ENCODE peak calls at places on chromosomes 2 and 18, in four cellular contexts. N is foreskin keratinocyte; T is activated CD4-positive, alpha-beta T cell treated with anti-CD3 and anti-CD28 coated beads for 48 hours; Z is uterus. B is an unnamed sample.

GRCh38 chr18:13447621-13448020 is 229.1 kb downstream of the LDLRAD4 start:
- DNase-seq in Z (no peak), T (no peak), N (no peak), B (no peak)

GRCh38 chr18:41842886-41843285 is 112.1 kb upstream of the PIK3C3 start:
- DNase-seq in T (no peak), Z (no peak), N (peak; percentile 39), B (no peak)

GRCh38 chr2:31957748-31958717 is 52.8 kb downstream of the MEMO1 start:
- DNase-seq in N (peak; percentile 51), T (no peak), Z (no peak), B (no peak)

GRCh38 chr2:99399063-99399462 is 61.9 kb downstream of the EIF5B start:
- DNase-seq in N (no peak), T (no peak), Z (no peak), B (no peak)

GRCh38 chr2:60486067-60486466 is 67.4 kb downstream of the BCL11A start:
- DNase-seq in N (no peak), Z (no peak), T (no peak), B (no peak)

GRCh38 chr18:21099442-21099841 is 12.2 kb downstream of the ROCK1 start:
- DNase-seq in T (no peak), N (no peak), Z (no peak), B (no peak)

GRCh38 chr2:162053066-162053807 is 20.8 kb downstream of the DPP4 start:
- DNase-seq in T (no peak), N (no peak), Z (no peak), B (no peak)

GRCh38 chr18:9055185-9055584 is 47.3 kb upstream of the NDUFV2 start:
- DNase-seq in Z (no peak), T (no peak), N (peak; percentile 86), B (no peak)

GRCh38 chr2:222672068-222672401 is 577 bp downstream of the MOGAT1 start:
- DNase-seq in T (no peak), N (no peak), Z (no peak), B (no peak)

GRCh38 chr2:226124548-226125011 is 675.0 kb downstream of the IRS1 start:
- DNase-seq in T (no peak), Z (peak; percentile 21), N (peak; percentile 65), B (no peak)

GRCh38 chr2:239181601-239182471 is 219.0 kb downstream of the HDAC4 start:
- DNase-seq in T (no peak), N (no peak), Z (peak; percentile 10), B (no peak)

GRCh38 chr2:120220756-120221155 is 2.4 kb downstream of the TMEM185B start:
- DNase-seq in N (no peak), T (no peak), Z (no peak), B (no peak)

GRCh38 chr2:167607211-167607610 is 640.2 kb downstream of the STK39 start:
- DNase-seq in T (no peak), N (no peak), Z (no peak), B (no peak)

GRCh38 chr18:2087877-2088673 is 483.2 kb downstream of the METTL4 start:
- DNase-seq in N (peak; percentile 30), T (no peak), Z (no peak), B (no peak)

GRCh38 chr2:179435021-179435420 is 170.4 kb upstream of the SESTD1 start:
- DNase-seq in Z (no peak), T (no peak), N (no peak), B (no peak)

GRCh38 chr2:218022131-218022850 is 19.5 kb upstream of the TNS1 start:
- DNase-seq in T (no peak), N (no peak), Z (peak; percentile 7), B (peak; percentile 5)

GRCh38 chr2:2333076-2333475 is 2.0 kb upstream of the MYT1L start:
- DNase-seq in N (no peak), Z (no peak), T (no peak), B (no peak)

GRCh38 chr2:85791704-85792565 is 38.1 kb downstream of the ATOH8 start:
- DNase-seq in N (no peak), T (no peak), Z (no peak), B (peak; percentile 6)

GRCh38 chr2:20515293-20516220 is 68.7 kb downstream of the RHOB start:
- DNase-seq in T (no peak), N (no peak), Z (no peak), B (no peak)

GRCh38 chr18:9751371-9752031 is 43.4 kb downstream of the RAB31 start:
- DNase-seq in T (no peak), N (no peak), Z (no peak), B (no peak)

GRCh38 chr2:29147963-29148362 is 32.7 kb downstream of the CLIP4 start:
- DNase-seq in N (no peak), T (no peak), Z (no peak), B (no peak)

GRCh38 chr2:150371066-150371812 is 116.2 kb downstream of the RND3 start:
- DNase-seq in N (peak; percentile 12), Z (no peak), T (no peak), B (no peak)

GRCh38 chr2:109647636-109648035 is 33.5 kb downstream of the SOWAHC start:
- DNase-seq in Z (no peak), N (peak; percentile 39), T (no peak), B (no peak)

GRCh38 chr2:46666044-46666662 is 186.8 kb downstream of the TMEM247 start:
- DNase-seq in Z (peak; percentile 85), N (no peak), T (no peak), B (no peak)

GRCh38 chr18:26480897-26481795 is 67.2 kb downstream of the KCTD1 start:
- DNase-seq in N (peak; percentile 94), Z (no peak), T (no peak), B (no peak)

GRCh38 chr2:64120928-64121327 is 23.3 kb downstream of the PELI1 start:
- DNase-seq in Z (no peak), T (no peak), N (peak; percentile 85), B (no peak)

GRCh38 chr2:10329880-10330699 is 27.4 kb downstream of the HPCAL1 start:
- DNase-seq in N (no peak), Z (no peak), T (peak; percentile 16), B (no peak)

GRCh38 chr18:55054591-55054990 is 95.3 kb upstream of the CCDC68 start:
- DNase-seq in N (no peak), T (no peak), Z (no peak), B (no peak)

GRCh38 chr18:61001138-61001537 is 332.1 kb upstream of the CDH20 start:
- DNase-seq in N (peak; percentile 70), T (no peak), Z (no peak), B (no peak)

GRCh38 chr2:11617984-11618707 is 51.8 kb downstream of the NTSR2 start:
- DNase-seq in Z (no peak), T (no peak), N (no peak), B (no peak)

GRCh38 chr2:51994123-51994788 is 962.3 kb upstream of the NRXN1 start:
- DNase-seq in N (no peak), Z (no peak), T (no peak), B (no peak)

GRCh38 chr18:49206717-49207116 is 253.7 kb downstream of the DYM start:
- DNase-seq in T (no peak), N (no peak), Z (no peak), B (no peak)

GRCh38 chr2:108621087-108621559 is 86.9 kb downstream of the LIMS1 start:
- DNase-seq in Z (no peak), T (peak; percentile 82), N (peak; percentile 87), B (peak; percentile 37)